ENCODE peak calls at places on chromosomes 6 and 20, in four cellular contexts. J is glutamatergic neuron, R is pancreas, P is fibroblast of the aortic adventitia. S is an unnamed sample.

GRCh38 chr6:31246051-31246495 is 25.8 kb downstream of the HLA-C start:
- DNase-seq in P (peak), J (no peak), R (no peak), S (no peak)

GRCh38 chr20:14384820-14385740 is 47.7 kb upstream of the FLRT3 start:
- DNase-seq in J (no peak), P (no peak), R (no peak), S (no peak)

GRCh38 chr20:43243672-43244269 is 54.1 kb upstream of the PTPRT start:
- DNase-seq in J (peak), P (no peak), R (no peak), S (no peak)

GRCh38 chr6:29589423-29590048 is 4.6 kb downstream of the OR2H2 start:
- DNase-seq in R (no peak), P (peak), J (peak), S (peak)

GRCh38 chr6:129102741-129103140 is 219.8 kb downstream of the LAMA2 start:
- DNase-seq in P (peak), R (no peak), J (no peak), S (no peak)

GRCh38 chr6:151900897-151901485 is 93.5 kb downstream of the ESR1 start:
- DNase-seq in R (no peak), P (no peak), J (no peak), S (no peak)

GRCh38 chr6:167437888-167438484 is 113.1 kb downstream of the TTLL2 start:
- DNase-seq in J (no peak), P (no peak), R (no peak), S (no peak)

GRCh38 chr6:149107973-149108372 is 209.5 kb upstream of the TAB2 start:
- DNase-seq in P (peak), R (no peak), J (no peak), S (no peak)

GRCh38 chr20:23257848-23258746 is 92.5 kb upstream of the NXT1 start:
- DNase-seq in P (peak), R (no peak), J (no peak), S (no peak)

GRCh38 chr6:112745765-112746164 is 398.6 kb downstream of the RFPL4B start:
- DNase-seq in J (no peak), R (no peak), P (no peak), S (no peak)

GRCh38 chr20:884983-885952 is 30.9 kb downstream of the ANGPT4 start:
- DNase-seq in R (no peak), J (peak), P (peak), S (peak)
- TF ChIP-seq CTCF in R (no peak), J (no peak), P (no peak), S (no peak)

GRCh38 chr6:158978752-158979151 is 21.2 kb downstream of the RSPH3 start:
- DNase-seq in J (no peak), R (no peak), P (peak), S (no peak)
- TF ChIP-seq CTCF in J (no peak), R (no peak), P (no peak), S (no peak)

GRCh38 chr20:62702008-62702290 is 6.7 kb upstream of the NTSR1 start:
- DNase-seq in J (peak), R (no peak), P (no peak), S (no peak)

GRCh38 chr20:62704341-62704948 is 4.2 kb upstream of the NTSR1 start:
- DNase-seq in R (peak), J (peak), P (peak), S (no peak)

GRCh38 chr20:62703853-62704228 is 4.8 kb upstream of the NTSR1 start:
- DNase-seq in J (no peak), R (no peak), P (no peak), S (no peak)

GRCh38 chr20:62701161-62702007 is 7.3 kb upstream of the NTSR1 start:
- DNase-seq in P (no peak), R (peak), J (no peak), S (no peak)

GRCh38 chr20:62702886-62703852 is 5.5 kb upstream of the NTSR1 start:
- DNase-seq in R (no peak), J (peak), P (peak), S (no peak)
- TF ChIP-seq CTCF in R (no peak), J (no peak), P (peak), S (no peak)

DNA sequence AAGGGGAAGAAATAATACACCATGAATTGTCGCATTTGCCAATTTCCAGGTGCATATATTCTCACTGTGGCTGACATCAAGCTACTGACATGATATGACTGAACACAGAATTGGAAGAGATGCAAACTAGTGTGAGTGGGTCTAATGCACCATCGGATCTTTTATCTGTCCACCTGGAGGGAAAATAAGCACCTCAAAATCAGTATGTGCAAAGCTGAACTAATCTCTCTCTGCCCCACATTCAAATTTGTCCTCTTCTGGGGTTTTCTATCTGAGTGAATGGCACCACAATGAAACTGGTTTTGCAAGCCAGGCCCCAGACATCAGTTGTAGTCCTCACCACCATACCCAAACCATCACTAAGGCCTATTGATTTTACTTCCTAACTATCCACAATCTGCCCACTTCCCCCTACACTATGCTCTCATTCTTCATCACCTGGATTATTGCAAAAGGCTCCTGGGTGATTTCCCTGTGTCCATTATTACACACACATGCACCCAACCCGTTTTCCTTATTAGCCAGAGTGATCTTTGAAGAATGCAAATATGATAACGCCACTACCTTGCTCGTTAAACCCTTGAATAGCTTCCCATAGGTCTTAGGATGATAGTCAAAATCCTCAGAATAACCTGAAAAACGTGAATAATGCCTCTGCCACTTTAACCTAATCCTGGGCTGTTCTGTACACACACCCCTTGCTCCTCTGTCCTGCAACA is 159.0 kb upstream of the GMDS start:
- DNase-seq in P (no peak), R (no peak), J (no peak), S (no peak)
- TF ChIP-seq CTCF in P (no peak), R (no peak), J (no peak), S (no peak)

DNA sequence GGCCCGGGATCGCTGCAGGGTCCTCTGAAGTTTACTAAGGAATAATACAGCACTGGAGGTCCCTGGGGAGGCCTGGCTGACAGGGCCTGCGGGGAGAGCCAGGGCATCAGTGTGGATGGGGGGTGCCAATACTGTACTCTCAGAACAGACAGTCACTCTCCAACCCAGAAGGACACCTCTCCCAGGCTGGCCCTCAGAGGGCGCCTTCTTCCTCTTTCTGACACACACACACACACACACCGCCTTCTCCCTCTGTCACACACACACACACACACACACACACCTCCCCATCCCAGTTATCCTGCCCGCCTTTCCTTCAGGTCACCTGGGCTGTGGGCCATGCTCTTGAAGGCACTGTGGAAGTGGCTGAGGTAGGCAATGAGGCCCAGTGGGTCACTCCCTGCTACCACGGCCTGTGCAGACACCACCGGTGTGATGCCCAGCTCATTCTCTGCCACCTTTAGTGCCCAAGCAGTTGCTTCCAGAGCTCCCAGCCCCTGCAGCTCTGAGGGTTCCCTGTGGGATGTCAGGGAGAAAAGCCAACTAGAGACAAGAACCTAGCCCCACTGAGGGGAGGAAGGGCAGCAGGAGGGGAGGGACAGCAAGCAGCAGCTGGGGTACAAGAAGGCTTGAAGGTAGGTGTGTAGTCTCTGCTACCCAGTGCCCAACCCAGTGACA is 7.5 kb downstream of the SMPD2 start:
- DNase-seq in J (no peak), R (no peak), P (no peak), S (no peak)
- TF ChIP-seq CTCF in J (no peak), R (no peak), P (no peak), S (no peak)

GRCh38 chr6:107729098-107729497 is 95.0 kb downstream of the SCML4 start:
- DNase-seq in J (no peak), R (no peak), P (no peak), S (peak)
- TF ChIP-seq CTCF in J (no peak), R (no peak), P (peak), S (no peak)

GRCh38 chr6:150406948-150407347 is 38.1 kb downstream of the IYD start:
- DNase-seq in R (no peak), P (no peak), J (no peak), S (no peak)
- TF ChIP-seq CTCF in R (no peak), P (no peak), J (no peak), S (no peak)

GRCh38 chr6:25054469-25054868 is 118.7 kb upstream of the RIPOR2 start:
- DNase-seq in R (no peak), P (peak), J (no peak), S (no peak)

GRCh38 chr6:25058387-25058786 is 122.6 kb upstream of the RIPOR2 start:
- DNase-seq in R (no peak), P (no peak), J (no peak), S (no peak)

GRCh38 chr6:25053875-25054371 is 118.2 kb upstream of the RIPOR2 start:
- DNase-seq in P (peak), R (no peak), J (no peak), S (no peak)

GRCh38 chr6:25056130-25056529 is 120.4 kb upstream of the RIPOR2 start:
- DNase-seq in R (no peak), J (no peak), P (no peak), S (no peak)

GRCh38 chr6:25057121-25057520 is 121.4 kb upstream of the RIPOR2 start:
- DNase-seq in J (no peak), P (no peak), R (no peak), S (no peak)
- TF ChIP-seq CTCF in J (no peak), P (no peak), R (no peak), S (no peak)

DNA sequence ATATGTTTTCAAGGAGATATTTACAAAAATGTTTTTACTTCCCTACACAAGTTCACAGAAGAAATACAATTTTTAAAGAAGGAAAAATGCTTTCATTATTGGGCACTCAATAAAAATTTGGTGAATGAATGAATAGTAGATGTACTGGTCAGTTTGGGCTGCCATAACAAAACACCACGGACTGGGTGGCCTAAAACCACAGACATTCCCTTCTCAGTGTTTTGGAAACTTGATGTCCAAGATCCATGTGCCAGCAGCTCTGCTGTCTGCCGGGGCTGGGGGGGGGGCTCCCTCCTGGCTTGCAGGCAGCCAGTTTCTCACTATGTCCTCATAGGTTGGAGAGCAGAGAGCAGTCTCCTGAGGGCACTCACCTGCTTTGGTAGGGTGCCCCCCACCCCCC is 62.0 kb downstream of the FAM120B start:
- DNase-seq in P (no peak), J (no peak), R (no peak), S (no peak)
- TF ChIP-seq CTCF in P (no peak), J (no peak), R (no peak), S (no peak)